ENCODE peak calls at places on chromosomes 2 and 18, in four cellular contexts. D is type B pancreatic cell, V is transverse colon, G is AG10803. S is an unnamed sample.

GRCh38 chr2:236396818-236397350 is 132.7 kb upstream of the ASB18 start:
- DNase-seq in D (no peak), V (no peak), G (no peak), S (no peak)

GRCh38 chr2:27566628-27567027 is 16.2 kb upstream of the ZNF512 start:
- DNase-seq in D (no peak), V (no peak), G (peak), S (peak)

GRCh38 chr2:203706403-203706802 is at the start of gene CD28:
- DNase-seq in D (no peak), V (peak), G (no peak), S (no peak)

GRCh38 chr2:74876081-74876886 is 42.4 kb downstream of the HK2 start:
- DNase-seq in D (no peak), V (no peak), G (peak), S (peak)

GRCh38 chr18:78587096-78587495 is 392.5 kb upstream of the SALL3 start:
- DNase-seq in D (no peak), V (no peak), G (no peak), S (no peak)

GRCh38 chr2:8193146-8193545 is 488.7 kb upstream of the ID2 start:
- DNase-seq in D (no peak), V (no peak), G (peak), S (no peak)

GRCh38 chr2:64049633-64050220 is 30.5 kb upstream of the VPS54 start:
- DNase-seq in D (no peak), V (peak), G (peak), S (peak)

GRCh38 chr2:15608392-15608761 is 16.7 kb downstream of the DDX1 start:
- DNase-seq in D (no peak), V (no peak), G (no peak), S (no peak)

GRCh38 chr2:96663829-96664228 is 21.3 kb downstream of the FER1L5 start:
- DNase-seq in D (no peak), V (no peak), G (no peak), S (no peak)

GRCh38 chr18:30684825-30685481 is 357.6 kb downstream of the DSC3 start:
- DNase-seq in D (no peak), V (no peak), G (no peak), S (no peak)

GRCh38 chr2:202149155-202149762 is 76.2 kb downstream of the KIAA2012 start:
- DNase-seq in D (no peak), V (peak), G (peak), S (peak)

GRCh38 chr2:69567157-69567908 is 76.2 kb downstream of the AAK1 start:
- DNase-seq in D (no peak), V (no peak), G (peak), S (peak)

GRCh38 chr2:230408244-230408842 is 7.7 kb upstream of the SP100 start:
- DNase-seq in D (no peak), V (no peak), G (peak), S (peak)

GRCh38 chr2:224163573-224164307 is 124.7 kb upstream of the SERPINE2 start:
- DNase-seq in D (no peak), V (no peak), G (peak), S (peak)

GRCh38 chr2:3108105-3108504 is 269.5 kb downstream of the EIPR1 start:
- DNase-seq in D (no peak), V (no peak), G (no peak), S (no peak)

GRCh38 chr2:145674705-145675104 is 1154.8 kb upstream of the ZEB2 start:
- DNase-seq in D (no peak), V (no peak), G (no peak), S (no peak)

GRCh38 chr2:205051417-205051816 is 506.1 kb downstream of the PARD3B start:
- DNase-seq in D (no peak), V (no peak), G (no peak), S (peak)
- TF ChIP-seq CTCF in D (peak), V (no peak), G (peak), S (peak)

DNA sequence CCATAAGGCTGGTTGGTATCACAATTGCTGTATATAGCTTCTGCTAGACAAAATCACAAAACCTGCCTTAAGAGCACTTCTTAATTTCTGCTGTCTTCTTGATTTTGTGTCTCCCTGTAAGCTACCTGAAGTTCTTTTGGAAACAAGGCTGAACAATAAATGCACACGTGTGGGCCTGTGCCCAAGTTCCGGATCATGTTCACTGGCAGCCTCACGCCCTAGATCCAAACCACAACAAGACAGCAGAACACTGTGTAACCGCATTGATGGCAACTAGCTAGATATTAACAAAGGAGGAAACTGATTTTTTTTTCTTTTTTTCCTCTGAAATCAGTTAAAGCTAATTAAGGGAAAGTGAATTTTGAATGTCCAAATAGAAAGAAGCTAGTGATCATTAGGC is 81.5 kb upstream of the LYPD6B start:
- DNase-seq in D (no peak), V (no peak), G (no peak), S (no peak)
- TF ChIP-seq CTCF in D (no peak), V (no peak), G (no peak), S (no peak)

GRCh38 chr2:42754021-42754775 is 9.7 kb downstream of the OXER1 start:
- DNase-seq in D (no peak), V (no peak), G (peak), S (peak)

GRCh38 chr2:42753188-42753813 is 10.6 kb downstream of the OXER1 start:
- DNase-seq in D (no peak), V (no peak), G (no peak), S (no peak)

GRCh38 chr2:42755161-42755900 is 8.6 kb downstream of the OXER1 start:
- DNase-seq in D (no peak), V (no peak), G (peak), S (peak)

GRCh38 chr2:42754776-42755140 is 9.2 kb downstream of the OXER1 start:
- DNase-seq in D (no peak), V (no peak), G (no peak), S (no peak)

GRCh38 chr2:42752299-42752698 is 11.6 kb downstream of the OXER1 start:
- DNase-seq in D (no peak), V (no peak), G (no peak), S (no peak)
- TF ChIP-seq CTCF in D (no peak), V (no peak), G (no peak), S (no peak)

GRCh38 chr18:3410273-3410672 is 39.7 kb upstream of the TGIF1 start:
- DNase-seq in D (no peak), V (no peak), G (no peak), S (no peak)
- TF ChIP-seq CTCF in D (no peak), V (no peak), G (no peak), S (no peak)

GRCh38 chr2:108877506-108877905 is 90.9 kb downstream of the CCDC138 start:
- DNase-seq in D (no peak), V (no peak), G (no peak), S (no peak)
- TF ChIP-seq CTCF in D (peak), V (no peak), G (no peak), S (no peak)

GRCh38 chr18:9661564-9661963 is 46.5 kb upstream of the RAB31 start:
- DNase-seq in D (no peak), V (no peak), G (no peak), S (peak)
- TF ChIP-seq CTCF in D (no peak), V (no peak), G (peak), S (peak)

GRCh38 chr18:27608742-27609141 is 423.6 kb upstream of the CHST9 start:
- DNase-seq in D (no peak), V (no peak), G (no peak), S (peak)
- TF ChIP-seq CTCF in D (peak), V (no peak), G (peak), S (peak)

GRCh38 chr2:29650634-29651097 is 270.7 kb downstream of the ALK start:
- DNase-seq in D (no peak), V (no peak), G (no peak), S (no peak)

GRCh38 chr2:29640360-29640759 is 281.0 kb downstream of the ALK start:
- DNase-seq in D (no peak), V (no peak), G (no peak), S (no peak)

DNA sequence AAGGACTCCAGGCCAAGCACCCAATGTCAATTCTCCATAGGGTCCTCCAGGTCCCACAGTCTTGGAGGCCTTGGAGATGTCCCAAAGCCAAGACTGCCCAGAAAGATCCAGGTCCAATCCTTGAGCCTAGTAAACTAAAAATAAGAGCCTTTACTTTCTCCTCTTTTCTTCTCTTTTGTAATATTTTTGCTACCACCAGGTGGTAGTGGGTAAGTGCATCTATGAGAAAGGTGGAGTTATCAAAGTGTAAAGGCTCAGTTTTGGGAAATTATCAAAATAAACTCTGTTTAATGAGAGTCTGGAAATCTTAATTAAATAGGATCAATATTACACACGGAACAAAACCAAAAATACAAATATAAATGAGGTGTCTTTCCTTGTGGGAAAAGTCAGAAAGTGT is 276.4 kb downstream of the ALK start:
- DNase-seq in D (no peak), V (no peak), G (no peak), S (no peak)
- TF ChIP-seq CTCF in D (peak), V (no peak), G (no peak), S (peak)

DNA sequence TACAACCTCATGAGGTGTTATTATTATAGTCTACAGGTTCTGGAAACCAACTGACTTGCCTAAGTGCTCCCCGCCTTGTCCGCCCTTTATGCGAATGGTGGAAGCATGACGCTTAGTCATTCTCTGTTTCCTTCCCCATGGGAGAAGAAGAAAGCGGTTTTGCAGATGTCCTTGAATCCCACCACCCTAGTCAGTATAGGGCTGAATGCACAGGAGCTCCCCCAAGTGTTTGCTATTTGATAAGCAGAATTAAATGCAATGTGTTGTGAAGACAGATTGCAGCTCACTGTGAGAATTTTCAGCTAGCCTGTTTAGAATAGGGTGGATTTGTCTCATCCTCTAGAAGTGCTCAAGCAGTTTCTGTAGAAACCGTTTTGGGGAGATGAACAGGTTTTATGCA is 652.0 kb downstream of the DCC start:
- DNase-seq in D (no peak), V (no peak), G (no peak), S (no peak)
- TF ChIP-seq CTCF in D (peak), V (no peak), G (no peak), S (no peak)

S was measured in cardiac fibroblast.